ENCODE peak calls at places on chromosome 1, in seven cellular contexts. One of them, this sample, is unnamed.
A peak's percentile ranks its signal among the peaks of the same experiment; 100 is the strongest.

GRCh38 chr1:159991513-159991912 is 37.5 kb upstream of the SLAMF9 start:
- DNase-seq in Caco-2: peak; percentile 49
- DNase-seq in kidney epithelial cell: no peak
- DNase-seq in CD4-positive, alpha-beta T cell: no peak
- DNase-seq in testis: no peak
- DNase-seq in coronary artery: no peak
- DNase-seq in heart left ventricle: no peak
- DNase-seq in this sample: no peak

GRCh38 chr1:22832414-22832786 is 121.8 kb downstream of the EPHB2 start:
- DNase-seq in Caco-2: no peak
- DNase-seq in kidney epithelial cell: peak; percentile 59
- DNase-seq in CD4-positive, alpha-beta T cell: no peak
- DNase-seq in testis: no peak
- DNase-seq in coronary artery: no peak
- DNase-seq in heart left ventricle: no peak
- DNase-seq in this sample: no peak

GRCh38 chr1:36839485-36839884 is 194.8 kb downstream of the GRIK3 start:
- DNase-seq in Caco-2: no peak
- DNase-seq in kidney epithelial cell: no peak
- DNase-seq in CD4-positive, alpha-beta T cell: no peak
- DNase-seq in testis: no peak
- DNase-seq in coronary artery: no peak
- DNase-seq in heart left ventricle: no peak
- DNase-seq in this sample: no peak

GRCh38 chr1:40662864-40663263 is 2.6 kb downstream of the RIMS3 start:
- DNase-seq in Caco-2: no peak
- DNase-seq in kidney epithelial cell: peak; percentile 21
- DNase-seq in CD4-positive, alpha-beta T cell: no peak
- DNase-seq in testis: no peak
- DNase-seq in coronary artery: no peak
- DNase-seq in heart left ventricle: no peak
- DNase-seq in this sample: no peak

GRCh38 chr1:2564815-2565415 is 8.7 kb downstream of the TNFRSF14 start:
- DNase-seq in Caco-2: no peak
- DNase-seq in kidney epithelial cell: no peak
- DNase-seq in CD4-positive, alpha-beta T cell: no peak
- DNase-seq in testis: no peak
- DNase-seq in coronary artery: no peak
- DNase-seq in heart left ventricle: no peak
- DNase-seq in this sample: no peak

GRCh38 chr1:41739061-41739955 is 179.4 kb downstream of the HIVEP3 start:
- DNase-seq in Caco-2: no peak
- DNase-seq in kidney epithelial cell: peak; percentile 66
- DNase-seq in CD4-positive, alpha-beta T cell: peak; percentile 17
- DNase-seq in testis: peak; percentile 59
- DNase-seq in coronary artery: peak; percentile 83
- DNase-seq in heart left ventricle: peak; percentile 80
- DNase-seq in this sample: peak; percentile 72

GRCh38 chr1:188584119-188584518 is 1755.4 kb downstream of the PLA2G4A start:
- DNase-seq in Caco-2: no peak
- DNase-seq in kidney epithelial cell: no peak
- DNase-seq in CD4-positive, alpha-beta T cell: no peak
- DNase-seq in testis: no peak
- DNase-seq in coronary artery: no peak
- DNase-seq in heart left ventricle: no peak
- DNase-seq in this sample: no peak

GRCh38 chr1:200342511-200343400 is 67.1 kb downstream of the ZNF281 start:
- DNase-seq in Caco-2: no peak
- DNase-seq in kidney epithelial cell: no peak
- DNase-seq in CD4-positive, alpha-beta T cell: no peak
- DNase-seq in testis: no peak
- DNase-seq in coronary artery: no peak
- DNase-seq in heart left ventricle: no peak
- DNase-seq in this sample: no peak

GRCh38 chr1:22862752-22863151 is 109.9 kb downstream of the LACTBL1 start:
- DNase-seq in Caco-2: no peak
- DNase-seq in kidney epithelial cell: no peak
- DNase-seq in CD4-positive, alpha-beta T cell: no peak
- DNase-seq in testis: no peak
- DNase-seq in coronary artery: no peak
- DNase-seq in heart left ventricle: no peak
- DNase-seq in this sample: no peak

GRCh38 chr1:248695451-248696132 is 7.0 kb downstream of the OR14I1 start:
- DNase-seq in Caco-2: no peak
- DNase-seq in kidney epithelial cell: no peak
- DNase-seq in CD4-positive, alpha-beta T cell: no peak
- DNase-seq in testis: no peak
- DNase-seq in coronary artery: no peak
- DNase-seq in heart left ventricle: no peak
- DNase-seq in this sample: no peak

GRCh38 chr1:33137800-33138199 is 44.0 kb downstream of the TRIM62 start:
- DNase-seq in Caco-2: no peak
- DNase-seq in kidney epithelial cell: no peak
- DNase-seq in CD4-positive, alpha-beta T cell: no peak
- DNase-seq in testis: no peak
- DNase-seq in coronary artery: no peak
- DNase-seq in heart left ventricle: peak; percentile 47
- DNase-seq in this sample: no peak

GRCh38 chr1:54610048-54610447 is 13.3 kb downstream of the FAM151A start:
- DNase-seq in Caco-2: no peak
- DNase-seq in kidney epithelial cell: no peak
- DNase-seq in CD4-positive, alpha-beta T cell: no peak
- DNase-seq in testis: no peak
- DNase-seq in coronary artery: peak; percentile 43
- DNase-seq in heart left ventricle: no peak
- DNase-seq in this sample: no peak

GRCh38 chr1:160251687-160252526 is 10.4 kb downstream of the DCAF8 start:
- DNase-seq in Caco-2: peak; percentile 68
- DNase-seq in kidney epithelial cell: no peak
- DNase-seq in CD4-positive, alpha-beta T cell: peak; percentile 36
- DNase-seq in testis: peak; percentile 83
- DNase-seq in coronary artery: no peak
- DNase-seq in heart left ventricle: peak; percentile 58
- DNase-seq in this sample: peak; percentile 67

GRCh38 chr1:214014730-214015129 is 27.0 kb downstream of the PROX1 start:
- DNase-seq in Caco-2: no peak
- DNase-seq in kidney epithelial cell: no peak
- DNase-seq in CD4-positive, alpha-beta T cell: no peak
- DNase-seq in testis: no peak
- DNase-seq in coronary artery: no peak
- DNase-seq in heart left ventricle: no peak
- DNase-seq in this sample: no peak

GRCh38 chr1:214010717-214011116 is 22.9 kb downstream of the PROX1 start:
- DNase-seq in Caco-2: no peak
- DNase-seq in kidney epithelial cell: no peak
- DNase-seq in CD4-positive, alpha-beta T cell: no peak
- DNase-seq in testis: no peak
- DNase-seq in coronary artery: no peak
- DNase-seq in heart left ventricle: no peak
- DNase-seq in this sample: no peak

GRCh38 chr1:214009613-214010550 is 22.1 kb downstream of the PROX1 start:
- DNase-seq in Caco-2: no peak
- DNase-seq in kidney epithelial cell: no peak
- DNase-seq in CD4-positive, alpha-beta T cell: no peak
- DNase-seq in testis: peak; percentile 54
- DNase-seq in coronary artery: no peak
- DNase-seq in heart left ventricle: no peak
- DNase-seq in this sample: no peak

GRCh38 chr1:214013614-214014377 is 26.0 kb downstream of the PROX1 start:
- DNase-seq in Caco-2: no peak
- DNase-seq in kidney epithelial cell: no peak
- DNase-seq in CD4-positive, alpha-beta T cell: no peak
- DNase-seq in testis: no peak
- DNase-seq in coronary artery: no peak
- DNase-seq in heart left ventricle: no peak
- DNase-seq in this sample: no peak

GRCh38 chr1:214012418-214012817 is 24.6 kb downstream of the PROX1 start:
- DNase-seq in Caco-2: no peak
- DNase-seq in kidney epithelial cell: no peak
- DNase-seq in CD4-positive, alpha-beta T cell: no peak
- DNase-seq in testis: no peak
- DNase-seq in coronary artery: no peak
- DNase-seq in heart left ventricle: no peak
- DNase-seq in this sample: no peak
- TF ChIP-seq CTCF in Caco-2: no peak
- TF ChIP-seq CTCF in kidney epithelial cell: no peak
- TF ChIP-seq CTCF in CD4-positive, alpha-beta T cell: no peak
- TF ChIP-seq CTCF in testis: no peak
- TF ChIP-seq CTCF in coronary artery: no peak
- TF ChIP-seq CTCF in heart left ventricle: no peak
- TF ChIP-seq CTCF in this sample: no peak

GRCh38 chr1:44422161-44422560 is 17.1 kb downstream of the RNF220 start:
- DNase-seq in Caco-2: no peak
- DNase-seq in kidney epithelial cell: no peak
- DNase-seq in CD4-positive, alpha-beta T cell: no peak
- DNase-seq in testis: no peak
- DNase-seq in coronary artery: no peak
- DNase-seq in heart left ventricle: no peak
- DNase-seq in this sample: no peak

GRCh38 chr1:44423706-44424546 is 18.9 kb downstream of the RNF220 start:
- DNase-seq in Caco-2: no peak
- DNase-seq in kidney epithelial cell: peak; percentile 10
- DNase-seq in CD4-positive, alpha-beta T cell: no peak
- DNase-seq in testis: peak; percentile 75
- DNase-seq in coronary artery: no peak
- DNase-seq in heart left ventricle: peak; percentile 75
- DNase-seq in this sample: no peak

GRCh38 chr1:44420535-44420934 is 15.5 kb downstream of the RNF220 start:
- DNase-seq in Caco-2: no peak
- DNase-seq in kidney epithelial cell: no peak
- DNase-seq in CD4-positive, alpha-beta T cell: no peak
- DNase-seq in testis: no peak
- DNase-seq in coronary artery: no peak
- DNase-seq in heart left ventricle: no peak
- DNase-seq in this sample: no peak

GRCh38 chr1:44421374-44422028 is 16.4 kb downstream of the RNF220 start:
- DNase-seq in Caco-2: no peak
- DNase-seq in kidney epithelial cell: no peak
- DNase-seq in CD4-positive, alpha-beta T cell: no peak
- DNase-seq in testis: no peak
- DNase-seq in coronary artery: no peak
- DNase-seq in heart left ventricle: no peak
- DNase-seq in this sample: no peak

GRCh38 chr1:44425327-44426082 is 20.4 kb downstream of the RNF220 start:
- DNase-seq in Caco-2: no peak
- DNase-seq in kidney epithelial cell: no peak
- DNase-seq in CD4-positive, alpha-beta T cell: no peak
- DNase-seq in testis: no peak
- DNase-seq in coronary artery: no peak
- DNase-seq in heart left ventricle: no peak
- DNase-seq in this sample: no peak
- TF ChIP-seq CTCF in Caco-2: no peak
- TF ChIP-seq CTCF in kidney epithelial cell: no peak
- TF ChIP-seq CTCF in CD4-positive, alpha-beta T cell: no peak
- TF ChIP-seq CTCF in testis: no peak
- TF ChIP-seq CTCF in coronary artery: no peak
- TF ChIP-seq CTCF in heart left ventricle: no peak
- TF ChIP-seq CTCF in this sample: no peak

GRCh38 chr1:100573960-100574359 is 36.0 kb downstream of the GPR88 start:
- DNase-seq in Caco-2: no peak
- DNase-seq in kidney epithelial cell: no peak
- DNase-seq in CD4-positive, alpha-beta T cell: no peak
- DNase-seq in testis: no peak
- DNase-seq in coronary artery: no peak
- DNase-seq in heart left ventricle: no peak
- DNase-seq in this sample: no peak

GRCh38 chr1:100578201-100578600 is 40.3 kb downstream of the GPR88 start:
- DNase-seq in Caco-2: no peak
- DNase-seq in kidney epithelial cell: no peak
- DNase-seq in CD4-positive, alpha-beta T cell: no peak
- DNase-seq in testis: no peak
- DNase-seq in coronary artery: no peak
- DNase-seq in heart left ventricle: no peak
- DNase-seq in this sample: no peak

GRCh38 chr1:100569888-100570287 is 31.9 kb downstream of the GPR88 start:
- DNase-seq in Caco-2: no peak
- DNase-seq in kidney epithelial cell: no peak
- DNase-seq in CD4-positive, alpha-beta T cell: no peak
- DNase-seq in testis: no peak
- DNase-seq in coronary artery: no peak
- DNase-seq in heart left ventricle: no peak
- DNase-seq in this sample: no peak

GRCh38 chr1:100580446-100580845 is 42.5 kb downstream of the GPR88 start:
- DNase-seq in Caco-2: no peak
- DNase-seq in kidney epithelial cell: no peak
- DNase-seq in CD4-positive, alpha-beta T cell: no peak
- DNase-seq in testis: no peak
- DNase-seq in coronary artery: no peak
- DNase-seq in heart left ventricle: no peak
- DNase-seq in this sample: no peak

GRCh38 chr1:100575406-100575805 is 37.5 kb downstream of the GPR88 start:
- DNase-seq in Caco-2: no peak
- DNase-seq in kidney epithelial cell: no peak
- DNase-seq in CD4-positive, alpha-beta T cell: no peak
- DNase-seq in testis: no peak
- DNase-seq in coronary artery: no peak
- DNase-seq in heart left ventricle: no peak
- DNase-seq in this sample: no peak
- TF ChIP-seq CTCF in Caco-2: no peak
- TF ChIP-seq CTCF in kidney epithelial cell: no peak
- TF ChIP-seq CTCF in CD4-positive, alpha-beta T cell: no peak
- TF ChIP-seq CTCF in testis: no peak
- TF ChIP-seq CTCF in coronary artery: no peak
- TF ChIP-seq CTCF in heart left ventricle: no peak
- TF ChIP-seq CTCF in this sample: no peak

GRCh38 chr1:198109316-198109715 is 47.5 kb upstream of the NEK7 start:
- DNase-seq in Caco-2: no peak
- DNase-seq in kidney epithelial cell: no peak
- DNase-seq in CD4-positive, alpha-beta T cell: no peak
- DNase-seq in testis: no peak
- DNase-seq in coronary artery: no peak
- DNase-seq in heart left ventricle: no peak
- DNase-seq in this sample: no peak

GRCh38 chr1:198108646-198109045 is 48.2 kb upstream of the NEK7 start:
- DNase-seq in Caco-2: no peak
- DNase-seq in kidney epithelial cell: no peak
- DNase-seq in CD4-positive, alpha-beta T cell: no peak
- DNase-seq in testis: no peak
- DNase-seq in coronary artery: no peak
- DNase-seq in heart left ventricle: no peak
- DNase-seq in this sample: no peak

GRCh38 chr1:198107041-198107440 is 49.8 kb upstream of the NEK7 start:
- DNase-seq in Caco-2: peak; percentile 82
- DNase-seq in kidney epithelial cell: peak; percentile 38
- DNase-seq in CD4-positive, alpha-beta T cell: no peak
- DNase-seq in testis: no peak
- DNase-seq in coronary artery: no peak
- DNase-seq in heart left ventricle: no peak
- DNase-seq in this sample: no peak

GRCh38 chr1:198105185-198105584 is 51.6 kb upstream of the NEK7 start:
- DNase-seq in Caco-2: no peak
- DNase-seq in kidney epithelial cell: no peak
- DNase-seq in CD4-positive, alpha-beta T cell: no peak
- DNase-seq in testis: no peak
- DNase-seq in coronary artery: no peak
- DNase-seq in heart left ventricle: no peak
- DNase-seq in this sample: no peak

DNA sequence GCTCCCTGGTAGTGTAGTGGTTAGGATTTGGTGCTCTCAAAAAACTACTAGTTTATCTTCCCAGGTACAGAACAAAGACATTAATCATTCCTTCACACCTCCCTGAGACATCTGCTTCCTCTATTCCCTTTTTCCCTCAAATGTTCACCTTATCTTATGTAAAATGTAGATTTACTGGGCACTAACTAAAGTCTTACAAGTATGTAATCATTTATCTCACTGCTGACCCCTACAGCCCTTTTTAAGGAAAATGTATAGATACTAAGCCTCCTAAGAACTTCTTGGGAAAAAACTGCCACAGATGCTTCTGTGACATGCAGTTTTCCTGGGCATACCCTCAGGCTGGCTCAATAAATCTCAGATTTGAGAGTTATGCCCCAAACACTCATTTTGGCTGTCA is 50.8 kb upstream of the NEK7 start:
- DNase-seq in Caco-2: no peak
- DNase-seq in kidney epithelial cell: no peak
- DNase-seq in CD4-positive, alpha-beta T cell: no peak
- DNase-seq in testis: no peak
- DNase-seq in coronary artery: no peak
- DNase-seq in heart left ventricle: no peak
- DNase-seq in this sample: no peak
- TF ChIP-seq CTCF in Caco-2: no peak
- TF ChIP-seq CTCF in kidney epithelial cell: no peak
- TF ChIP-seq CTCF in CD4-positive, alpha-beta T cell: no peak
- TF ChIP-seq CTCF in testis: no peak
- TF ChIP-seq CTCF in coronary artery: no peak
- TF ChIP-seq CTCF in heart left ventricle: no peak
- TF ChIP-seq CTCF in this sample: no peak

This sample was measured in GM10248.